ENCODE peak calls at places on chromosomes 13 and 19, in four cellular contexts. X, N, L and P are unnamed samples.

GRCh38 chr19:11420429-11420893 is 1.3 kb upstream of the RGL3 start:
- DNase-seq in X (peak), N (no peak), L (no peak), P (peak)

GRCh38 chr19:46372901-46373572 is 26.1 kb downstream of the PPP5C start:
- DNase-seq in X (peak), N (peak), L (peak), P (peak)

GRCh38 chr19:53982611-53983010 is 8.8 kb upstream of the CACNG6 start:
- DNase-seq in X (peak), N (peak), L (peak), P (peak)

GRCh38 chr13:77980592-77980991 is 62.0 kb upstream of the EDNRB start:
- DNase-seq in X (no peak), N (peak), L (peak), P (peak)

GRCh38 chr13:108859202-108860012 is 230.0 kb downstream of the MYO16 start:
- DNase-seq in X (peak), N (peak), L (peak), P (no peak)

GRCh38 chr19:9952276-9952675 is 16.0 kb upstream of the OLFM2 start:
- DNase-seq in X (peak), N (no peak), L (no peak), P (no peak)

GRCh38 chr13:77235456-77236022 is 91.4 kb downstream of the MYCBP2 start:
- DNase-seq in X (no peak), N (no peak), L (no peak), P (no peak)

GRCh38 chr19:4172861-4173473 is 9.4 kb downstream of the SIRT6 start:
- DNase-seq in X (peak), N (peak), L (peak), P (peak)

GRCh38 chr13:60583911-60584753 is 187.1 kb downstream of the TDRD3 start:
- DNase-seq in X (peak), N (peak), L (peak), P (peak)

GRCh38 chr13:19822673-19823072 is 39.9 kb upstream of the PSPC1 start:
- DNase-seq in X (no peak), N (no peak), L (no peak), P (no peak)

GRCh38 chr13:31767175-31767900 is 28.0 kb downstream of the RXFP2 start:
- DNase-seq in X (no peak), N (no peak), L (no peak), P (no peak)

GRCh38 chr19:55368701-55369563 is 1.3 kb downstream of the IL11 start:
- DNase-seq in X (peak), N (no peak), L (peak), P (peak)
- TF ChIP-seq EZH2 in X (no peak), N (no peak), L (no peak), P (no peak)

GRCh38 chr13:112416647-112417046 is 40.5 kb downstream of the SPACA7 start:
- DNase-seq in X (no peak), N (no peak), L (no peak), P (no peak)
- TF ChIP-seq EZH2 in X (no peak), N (no peak), L (no peak), P (no peak)

GRCh38 chr19:12847159-12848139 is 9.1 kb downstream of the MAST1 start:
- DNase-seq in X (peak), N (peak), L (peak), P (peak)
- TF ChIP-seq EZH2 in X (no peak), N (no peak), L (no peak), P (no peak)

DNA sequence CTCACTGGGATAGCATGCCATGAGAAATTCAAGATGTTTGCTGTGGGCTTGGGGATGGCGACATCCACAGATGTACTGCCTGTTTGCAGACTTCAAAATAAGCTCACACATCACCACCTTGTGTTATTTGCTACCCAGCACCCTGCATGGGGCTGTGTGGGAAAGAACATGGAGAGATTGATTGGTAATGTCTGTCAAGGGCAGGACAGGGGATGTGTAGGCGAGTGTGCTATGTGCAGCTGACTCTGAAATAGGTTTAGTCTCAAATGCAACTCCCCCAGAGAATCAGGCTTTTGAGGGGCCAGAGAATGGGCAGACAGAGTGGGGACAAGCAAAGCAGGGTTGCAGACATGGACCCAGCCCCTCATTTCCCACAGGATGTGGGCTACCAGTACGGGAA is 24.8 kb downstream of the PNPLA6 start:
- DNase-seq in X (no peak), N (no peak), L (no peak), P (no peak)
- TF ChIP-seq EZH2 in X (no peak), N (no peak), L (no peak), P (no peak)

GRCh38 chr19:1750343-1751021 is 2.8 kb upstream of the ONECUT3 start:
- DNase-seq in X (no peak), N (no peak), L (no peak), P (no peak)

GRCh38 chr19:1748703-1749341 is 4.5 kb upstream of the ONECUT3 start:
- DNase-seq in X (no peak), N (no peak), L (no peak), P (no peak)

GRCh38 chr19:1751367-1752008 is 1.8 kb upstream of the ONECUT3 start:
- DNase-seq in X (peak), N (no peak), L (no peak), P (no peak)

GRCh38 chr19:1748115-1748702 is 5.1 kb upstream of the ONECUT3 start:
- DNase-seq in X (peak), N (no peak), L (no peak), P (no peak)

GRCh38 chr19:1749373-1750342 is 3.6 kb upstream of the ONECUT3 start:
- DNase-seq in X (no peak), N (no peak), L (no peak), P (peak)
- TF ChIP-seq EZH2 in X (peak), N (peak), L (no peak), P (peak)

GRCh38 chr19:29525901-29526729 is at the start of gene VSTM2B:
- DNase-seq in X (peak), N (no peak), L (no peak), P (peak)

GRCh38 chr19:29524912-29525870 is 603 bp upstream of the VSTM2B start:
- DNase-seq in X (peak), N (no peak), L (no peak), P (peak)

GRCh38 chr19:29528350-29528945 is 2.7 kb downstream of the VSTM2B start:
- DNase-seq in X (peak), N (peak), L (peak), P (peak)

GRCh38 chr19:29527500-29528328 is 1.9 kb downstream of the VSTM2B start:
- DNase-seq in X (peak), N (no peak), L (no peak), P (no peak)

GRCh38 chr19:29526730-29527499 is 1.1 kb downstream of the VSTM2B start:
- DNase-seq in X (peak), N (peak), L (no peak), P (peak)
- TF ChIP-seq EZH2 in X (peak), N (peak), L (peak), P (peak)

GRCh38 chr19:15456441-15456840 is 6.7 kb upstream of the WIZ start:
- DNase-seq in X (no peak), N (no peak), L (no peak), P (no peak)

GRCh38 chr19:15454371-15454800 is 4.6 kb upstream of the WIZ start:
- DNase-seq in X (no peak), N (no peak), L (no peak), P (no peak)

GRCh38 chr19:15457701-15458484 is 6.5 kb downstream of the RASAL3 start:
- DNase-seq in X (peak), N (peak), L (no peak), P (no peak)

GRCh38 chr19:15455996-15456395 is 6.2 kb upstream of the WIZ start:
- DNase-seq in X (no peak), N (no peak), L (no peak), P (no peak)

GRCh38 chr19:15456871-15457700 is 7.3 kb downstream of the RASAL3 start:
- DNase-seq in X (peak), N (peak), L (peak), P (peak)
- TF ChIP-seq EZH2 in X (peak), N (no peak), L (no peak), P (peak)

DNA sequence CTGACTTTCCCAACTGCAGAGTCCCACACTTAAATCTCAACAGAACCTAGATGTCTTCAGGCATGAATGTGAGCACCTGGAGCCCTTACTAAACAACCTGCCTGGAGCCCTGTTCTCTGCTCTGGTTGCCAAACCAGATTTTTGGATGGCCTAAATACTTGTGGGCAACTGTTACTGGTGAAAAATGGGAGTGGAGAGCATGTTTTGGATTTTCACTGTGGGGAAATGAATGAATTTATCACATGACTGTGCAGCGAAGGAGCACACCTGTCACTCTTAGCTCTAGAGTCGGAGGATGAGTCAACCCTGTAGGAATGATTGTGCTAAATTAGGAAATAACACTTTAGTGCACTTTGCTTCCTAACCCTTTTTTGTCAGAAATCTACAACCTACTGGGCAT is 30.3 kb downstream of the SHISA2 start:
- DNase-seq in X (no peak), N (no peak), L (peak), P (no peak)
- TF ChIP-seq EZH2 in X (no peak), N (no peak), L (no peak), P (no peak)